ENCODE peak calls at places on chromosomes 6 and 20, in four cellular contexts. E is cardiac fibroblast, Q is GM10248, Z is psoas muscle. P is an unnamed sample.

GRCh38 chr6:41546475-41546865 is 289 bp downstream of the FOXP4 start:
- DNase-seq in E (peak), Q (no peak), Z (no peak), P (no peak)

GRCh38 chr20:21325296-21325695 is 22.2 kb downstream of the XRN2 start:
- DNase-seq in E (peak), Q (no peak), Z (no peak), P (no peak)

GRCh38 chr6:16602035-16602434 is 159.2 kb downstream of the ATXN1 start:
- DNase-seq in E (no peak), Q (peak), Z (no peak), P (no peak)

GRCh38 chr6:109493865-109494264 is 10.8 kb upstream of the ZBTB24 start:
- DNase-seq in E (no peak), Q (no peak), Z (no peak), P (no peak)

GRCh38 chr6:137217801-137218472 is 1.2 kb downstream of the IFNGR1 start:
- DNase-seq in E (peak), Q (no peak), Z (peak), P (no peak)

GRCh38 chr6:44576132-44576601 is 188.7 kb downstream of the CDC5L start:
- DNase-seq in E (peak), Q (no peak), Z (no peak), P (no peak)

GRCh38 chr20:1430004-1430451 is 36.6 kb downstream of the NSFL1C start:
- DNase-seq in E (peak), Q (no peak), Z (no peak), P (no peak)

GRCh38 chr20:16713056-16713455 is 16.8 kb upstream of the SNRPB2 start:
- DNase-seq in E (no peak), Q (no peak), Z (no peak), P (no peak)

GRCh38 chr6:136095961-136096360 is 154.2 kb downstream of the MTFR2 start:
- DNase-seq in E (peak), Q (no peak), Z (peak), P (no peak)

GRCh38 chr6:83917001-83917400 is 57.5 kb downstream of the CYB5R4 start:
- DNase-seq in E (no peak), Q (no peak), Z (no peak), P (no peak)

GRCh38 chr6:148422085-148422484 is 79.4 kb downstream of the SASH1 start:
- DNase-seq in E (no peak), Q (no peak), Z (no peak), P (no peak)

GRCh38 chr6:150640556-150641206 is 41.0 kb downstream of the PLEKHG1 start:
- DNase-seq in E (no peak), Q (no peak), Z (no peak), P (no peak)

GRCh38 chr20:31830406-31830981 is 11.3 kb downstream of the MYLK2 start:
- DNase-seq in E (no peak), Q (no peak), Z (peak), P (no peak)

GRCh38 chr6:38725414-38726183 is 10.5 kb downstream of the DNAH8 start:
- DNase-seq in E (no peak), Q (no peak), Z (no peak), P (no peak)

GRCh38 chr6:25499851-25500250 is 152.2 kb upstream of the SCGN start:
- DNase-seq in E (no peak), Q (no peak), Z (no peak), P (no peak)

GRCh38 chr6:30557683-30557981 is 537 bp downstream of the PRR3 start:
- DNase-seq in E (no peak), Q (peak), Z (no peak), P (no peak)

GRCh38 chr6:157012355-157012754 is 235.2 kb downstream of the ARID1B start:
- DNase-seq in E (no peak), Q (no peak), Z (no peak), P (no peak)
- TF ChIP-seq CTCF in E (no peak), Q (no peak), Z (no peak), P (no peak)

DNA sequence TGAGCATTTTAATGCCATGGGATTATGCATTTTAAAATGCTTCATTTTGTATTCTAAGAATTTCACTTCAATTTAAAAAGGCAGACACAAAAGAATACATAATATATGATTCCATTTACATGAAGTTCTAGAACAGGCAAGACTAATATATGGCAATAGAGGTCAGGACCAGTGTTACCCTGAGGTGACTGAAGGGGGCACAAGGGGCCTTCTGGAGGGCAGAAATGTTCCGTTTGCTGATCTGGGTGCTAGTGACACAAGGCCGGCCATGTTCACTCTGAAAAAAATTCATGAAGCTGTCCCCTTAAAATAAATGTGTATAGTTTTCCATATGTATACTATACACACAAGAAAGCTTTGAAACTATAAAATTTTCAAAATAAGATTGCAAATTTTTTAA is 28.5 kb downstream of the TASP1 start:
- DNase-seq in E (peak), Q (no peak), Z (no peak), P (no peak)
- TF ChIP-seq CTCF in E (peak), Q (peak), Z (no peak), P (no peak)

GRCh38 chr6:166638566-166638965 is 11.5 kb upstream of the RPS6KA2 start:
- DNase-seq in E (no peak), Q (no peak), Z (no peak), P (no peak)
- TF ChIP-seq CTCF in E (no peak), Q (no peak), Z (no peak), P (no peak)

GRCh38 chr6:22906091-22906549 is 336.8 kb downstream of the HDGFL1 start:
- DNase-seq in E (peak), Q (no peak), Z (no peak), P (no peak)
- TF ChIP-seq CTCF in E (peak), Q (no peak), Z (peak), P (no peak)

GRCh38 chr20:61119263-61119662 is 132.8 kb upstream of the CDH4 start:
- DNase-seq in E (no peak), Q (no peak), Z (no peak), P (no peak)
- TF ChIP-seq CTCF in E (no peak), Q (no peak), Z (no peak), P (no peak)

DNA sequence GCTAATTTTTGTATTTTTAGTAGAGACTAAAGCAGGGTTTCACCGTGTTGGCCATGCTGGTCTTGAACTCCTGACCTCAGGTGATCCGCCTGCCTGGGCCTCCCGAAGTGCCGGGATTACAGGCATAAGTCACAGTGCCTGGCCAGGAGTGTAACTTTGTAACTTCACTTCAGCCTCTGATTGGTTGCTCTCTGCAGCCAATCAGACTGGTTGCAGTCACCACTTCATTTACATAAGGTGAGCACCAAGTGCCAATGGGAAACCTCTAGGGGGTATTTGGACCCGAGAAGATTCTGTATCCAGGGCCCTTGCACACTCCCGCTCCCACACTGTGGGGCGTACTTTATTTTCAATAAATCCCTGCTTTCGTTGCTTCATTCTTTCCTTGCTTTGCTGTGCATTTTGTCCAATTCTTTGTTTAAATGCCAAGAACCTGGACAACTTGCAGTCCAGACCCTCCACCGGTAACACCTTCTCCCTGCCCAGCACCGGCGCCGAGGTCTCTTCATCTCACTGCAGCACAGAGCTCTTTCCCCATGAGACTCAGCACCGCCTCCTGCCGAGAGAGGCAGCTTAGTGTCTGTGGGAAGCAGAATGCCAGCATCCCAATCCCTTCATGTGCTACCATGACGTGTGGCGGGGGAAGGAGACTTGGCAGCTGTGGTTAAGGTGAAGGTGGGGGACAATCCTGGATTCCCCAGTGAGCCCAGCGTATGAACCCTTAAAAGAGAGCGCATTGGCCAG is 14.0 kb upstream of the MRGBP start:
- DNase-seq in E (no peak), Q (no peak), Z (no peak), P (no peak)
- TF ChIP-seq CTCF in E (peak), Q (no peak), Z (no peak), P (no peak)

DNA sequence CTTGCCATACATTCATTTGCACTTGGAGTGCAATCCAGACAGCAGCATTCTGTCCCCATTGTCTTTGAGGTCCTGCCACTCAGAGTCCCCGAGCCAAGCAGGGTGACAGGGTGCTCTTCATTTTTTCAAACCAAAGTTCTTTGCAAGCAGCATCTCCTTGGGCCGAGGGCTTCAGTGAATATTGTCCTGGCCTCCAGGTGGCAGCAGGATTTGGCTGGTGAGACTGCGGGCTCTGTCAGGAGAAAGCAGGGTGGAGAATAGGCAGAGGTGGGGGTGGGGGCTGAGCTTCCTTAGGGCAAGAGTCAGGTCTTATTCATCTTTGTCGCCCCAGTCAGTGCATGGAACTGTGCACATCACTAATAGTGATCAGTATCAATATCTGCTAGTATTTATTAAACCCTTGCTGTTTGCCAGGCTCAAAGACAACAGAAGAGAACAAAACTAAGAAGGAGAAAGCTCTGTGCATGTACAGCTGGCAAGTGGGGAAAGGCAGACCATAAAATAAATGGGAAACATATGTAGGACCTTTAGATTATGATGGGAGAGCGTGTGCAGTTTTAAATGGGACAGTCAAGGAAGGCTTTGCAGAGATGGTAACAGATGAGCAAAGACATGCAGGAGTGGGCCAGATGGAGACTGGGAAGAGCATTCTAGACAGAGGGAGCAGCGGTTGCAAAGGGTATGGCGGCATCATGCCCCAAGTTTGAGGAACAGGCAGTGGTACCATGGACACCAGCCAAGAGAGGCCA is 260.2 kb downstream of the NRN1 start:
- DNase-seq in E (no peak), Q (no peak), Z (no peak), P (no peak)
- TF ChIP-seq CTCF in E (no peak), Q (peak), Z (peak), P (no peak)

DNA sequence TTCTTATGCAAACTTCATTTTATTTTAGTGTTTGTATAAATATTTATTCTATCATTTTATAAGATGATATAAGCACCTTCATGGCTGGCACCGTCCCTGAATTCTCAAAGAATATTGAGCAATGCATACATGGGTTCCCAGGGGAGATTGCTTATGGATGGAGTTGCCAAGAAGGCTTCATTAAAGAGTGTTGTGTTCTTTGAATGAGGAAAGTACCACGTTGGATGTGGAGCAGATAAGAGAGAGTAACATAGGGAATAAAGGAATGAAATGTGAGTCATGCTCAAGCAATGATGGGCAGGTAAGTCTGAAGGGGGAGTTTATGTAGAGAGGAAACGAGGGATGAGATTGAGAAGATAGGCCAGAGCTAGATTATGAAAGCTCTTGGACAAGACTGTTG is 10.3 kb downstream of the DSE start:
- DNase-seq in E (peak), Q (no peak), Z (no peak), P (no peak)
- TF ChIP-seq CTCF in E (no peak), Q (no peak), Z (no peak), P (no peak)

P was measured in natural killer cell.